ENCODE peak calls at places on chromosomes 3 and 15, in ten cellular contexts. One of them, this sample, is unnamed.

GRCh38 chr15:32970847-32971246 is 223.7 kb downstream of the FMN1 start:
- DNase-seq in K562: no peak
- DNase-seq in spleen: no peak
- DNase-seq in Panc1: no peak
- DNase-seq in HCT116: no peak
- DNase-seq in breast epithelium: no peak
- DNase-seq in SK-N-SH: no peak
- DNase-seq in HepG2: no peak
- DNase-seq in suprapubic skin: no peak
- DNase-seq in stomach: no peak
- DNase-seq in this sample: peak; percentile 94

GRCh38 chr3:128800241-128801187 is 74.5 kb downstream of the RAB7A start:
- DNase-seq in breast epithelium: no peak
- DNase-seq in HCT116: no peak
- DNase-seq in K562: no peak
- DNase-seq in Panc1: no peak
- DNase-seq in suprapubic skin: no peak
- DNase-seq in spleen: no peak
- DNase-seq in stomach: no peak
- DNase-seq in HepG2: no peak
- DNase-seq in SK-N-SH: no peak
- DNase-seq in this sample: no peak

GRCh38 chr3:62493116-62493801 is 119.9 kb upstream of the FEZF2 start:
- DNase-seq in HepG2: no peak
- DNase-seq in stomach: no peak
- DNase-seq in breast epithelium: no peak
- DNase-seq in spleen: no peak
- DNase-seq in K562: peak; percentile 3
- DNase-seq in HCT116: no peak
- DNase-seq in Panc1: no peak
- DNase-seq in suprapubic skin: no peak
- DNase-seq in SK-N-SH: peak; percentile 11
- DNase-seq in this sample: no peak

GRCh38 chr15:55224892-55225291 is 28.2 kb upstream of the RSL24D1 start:
- DNase-seq in HepG2: no peak
- DNase-seq in SK-N-SH: no peak
- DNase-seq in suprapubic skin: no peak
- DNase-seq in spleen: no peak
- DNase-seq in breast epithelium: no peak
- DNase-seq in HCT116: no peak
- DNase-seq in K562: no peak
- DNase-seq in stomach: no peak
- DNase-seq in Panc1: no peak
- DNase-seq in this sample: no peak

GRCh38 chr15:53976844-53977392 is 1.3 kb upstream of the UNC13C start:
- DNase-seq in HepG2: peak; percentile 5
- DNase-seq in SK-N-SH: peak; percentile 22
- DNase-seq in Panc1: no peak
- DNase-seq in stomach: no peak
- DNase-seq in HCT116: no peak
- DNase-seq in spleen: no peak
- DNase-seq in suprapubic skin: no peak
- DNase-seq in K562: no peak
- DNase-seq in breast epithelium: no peak
- DNase-seq in this sample: no peak

GRCh38 chr3:112086018-112086854 is at the start of gene C3orf52:
- DNase-seq in stomach: peak; percentile 94
- DNase-seq in suprapubic skin: peak; percentile 81
- DNase-seq in breast epithelium: peak; percentile 69
- DNase-seq in spleen: peak; percentile 89
- DNase-seq in HepG2: peak; percentile 56
- DNase-seq in K562: peak; percentile 88
- DNase-seq in Panc1: peak; percentile 50
- DNase-seq in HCT116: peak; percentile 67
- DNase-seq in SK-N-SH: peak; percentile 94
- DNase-seq in this sample: peak; percentile 86

GRCh38 chr15:100703032-100703578 is 100.7 kb downstream of the ASB7 start:
- DNase-seq in HepG2: no peak
- DNase-seq in SK-N-SH: no peak
- DNase-seq in Panc1: no peak
- DNase-seq in breast epithelium: peak; percentile 7
- DNase-seq in K562: peak; percentile 41
- DNase-seq in stomach: no peak
- DNase-seq in HCT116: no peak
- DNase-seq in spleen: no peak
- DNase-seq in suprapubic skin: peak; percentile 8
- DNase-seq in this sample: no peak

GRCh38 chr3:86230765-86231164 is 760.2 kb downstream of the VGLL3 start:
- DNase-seq in breast epithelium: no peak
- DNase-seq in spleen: no peak
- DNase-seq in HepG2: no peak
- DNase-seq in K562: no peak
- DNase-seq in SK-N-SH: no peak
- DNase-seq in Panc1: no peak
- DNase-seq in stomach: no peak
- DNase-seq in HCT116: no peak
- DNase-seq in suprapubic skin: no peak
- DNase-seq in this sample: no peak

GRCh38 chr3:45711936-45712335 is 22.7 kb downstream of the SACM1L start:
- DNase-seq in Panc1: no peak
- DNase-seq in HepG2: no peak
- DNase-seq in stomach: no peak
- DNase-seq in breast epithelium: no peak
- DNase-seq in spleen: no peak
- DNase-seq in K562: no peak
- DNase-seq in suprapubic skin: no peak
- DNase-seq in SK-N-SH: no peak
- DNase-seq in HCT116: no peak
- DNase-seq in this sample: no peak

GRCh38 chr15:76903251-76903681 is 1.9 kb downstream of the SCAPER start:
- DNase-seq in Panc1: peak; percentile 33
- DNase-seq in suprapubic skin: no peak
- DNase-seq in stomach: no peak
- DNase-seq in breast epithelium: no peak
- DNase-seq in HCT116: peak; percentile 12
- DNase-seq in SK-N-SH: peak; percentile 50
- DNase-seq in HepG2: peak; percentile 27
- DNase-seq in K562: no peak
- DNase-seq in spleen: no peak
- DNase-seq in this sample: no peak

GRCh38 chr15:76904461-76905012 is 603 bp downstream of the SCAPER start:
- DNase-seq in HepG2: peak; percentile 28
- DNase-seq in breast epithelium: peak; percentile 19
- DNase-seq in suprapubic skin: peak; percentile 67
- DNase-seq in stomach: peak; percentile 28
- DNase-seq in Panc1: no peak
- DNase-seq in SK-N-SH: peak; percentile 53
- DNase-seq in HCT116: no peak
- DNase-seq in K562: peak; percentile 23
- DNase-seq in spleen: no peak
- DNase-seq in this sample: peak; percentile 66

GRCh38 chr15:76905855-76906254 is 715 bp upstream of the SCAPER start:
- DNase-seq in spleen: no peak
- DNase-seq in Panc1: no peak
- DNase-seq in HCT116: no peak
- DNase-seq in HepG2: no peak
- DNase-seq in K562: no peak
- DNase-seq in stomach: no peak
- DNase-seq in breast epithelium: no peak
- DNase-seq in SK-N-SH: peak; percentile 37
- DNase-seq in suprapubic skin: no peak
- DNase-seq in this sample: no peak

GRCh38 chr15:76901965-76902364 is 3.2 kb downstream of the SCAPER start:
- DNase-seq in K562: no peak
- DNase-seq in stomach: no peak
- DNase-seq in breast epithelium: no peak
- DNase-seq in spleen: no peak
- DNase-seq in HepG2: no peak
- DNase-seq in Panc1: no peak
- DNase-seq in suprapubic skin: no peak
- DNase-seq in SK-N-SH: no peak
- DNase-seq in HCT116: no peak
- DNase-seq in this sample: no peak

GRCh38 chr15:76905013-76905839 is at the start of gene SCAPER:
- DNase-seq in suprapubic skin: peak; percentile 94
- DNase-seq in SK-N-SH: peak; percentile 97
- DNase-seq in K562: peak; percentile 93
- DNase-seq in stomach: peak; percentile 93
- DNase-seq in spleen: peak; percentile 99
- DNase-seq in Panc1: peak; percentile 59
- DNase-seq in HCT116: peak; percentile 74
- DNase-seq in HepG2: peak; percentile 76
- DNase-seq in breast epithelium: peak; percentile 89
- DNase-seq in this sample: peak; percentile 96
- TF ChIP-seq POLR2AphosphoS5 in suprapubic skin: no peak
- TF ChIP-seq POLR2AphosphoS5 in SK-N-SH: peak; percentile 40
- TF ChIP-seq POLR2AphosphoS5 in K562: peak; percentile 52
- TF ChIP-seq POLR2AphosphoS5 in stomach: peak; percentile 90
- TF ChIP-seq POLR2AphosphoS5 in spleen: peak; percentile 96
- TF ChIP-seq POLR2AphosphoS5 in Panc1: peak; percentile 66
- TF ChIP-seq POLR2AphosphoS5 in HCT116: no peak
- TF ChIP-seq POLR2AphosphoS5 in HepG2: peak; percentile 49
- TF ChIP-seq POLR2AphosphoS5 in breast epithelium: peak; percentile 85
- TF ChIP-seq POLR2AphosphoS5 in this sample: peak; percentile 85

DNA sequence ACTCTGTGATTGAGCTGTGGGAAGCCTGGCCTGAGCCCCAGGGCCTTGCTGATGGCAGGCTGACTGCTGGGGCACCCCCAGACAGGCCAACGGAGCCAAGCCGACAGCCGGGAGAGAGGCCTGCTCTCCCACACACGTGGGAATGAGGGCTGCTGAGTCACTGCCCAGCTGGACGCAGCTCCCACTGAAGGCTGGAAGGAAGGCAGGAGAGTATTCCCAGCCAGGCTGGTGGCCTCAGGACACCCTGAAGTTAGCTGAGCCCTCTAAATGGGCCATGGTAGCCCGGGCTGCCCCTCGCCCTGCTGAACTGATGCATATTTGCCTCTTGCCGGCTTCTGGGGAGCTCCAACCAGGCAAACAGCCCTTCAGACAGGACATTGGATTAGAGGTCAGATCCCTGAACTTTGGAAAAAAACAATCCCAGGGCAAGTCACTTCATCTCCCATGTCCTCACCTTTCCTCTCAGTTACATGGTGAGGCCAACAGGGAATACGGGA is 98.1 kb upstream of the TLE3 start:
- DNase-seq in stomach: peak; percentile 37
- DNase-seq in breast epithelium: peak; percentile 77
- DNase-seq in HepG2: peak; percentile 67
- DNase-seq in suprapubic skin: no peak
- DNase-seq in K562: peak; percentile 30
- DNase-seq in SK-N-SH: peak; percentile 58
- DNase-seq in spleen: no peak
- DNase-seq in HCT116: no peak
- DNase-seq in Panc1: no peak
- DNase-seq in this sample: peak; percentile 93
- TF ChIP-seq POLR2AphosphoS5 in stomach: peak; percentile 66
- TF ChIP-seq POLR2AphosphoS5 in breast epithelium: peak; percentile 19
- TF ChIP-seq POLR2AphosphoS5 in HepG2: no peak
- TF ChIP-seq POLR2AphosphoS5 in suprapubic skin: no peak
- TF ChIP-seq POLR2AphosphoS5 in K562: no peak
- TF ChIP-seq POLR2AphosphoS5 in SK-N-SH: peak; percentile 33
- TF ChIP-seq POLR2AphosphoS5 in spleen: peak; percentile 71
- TF ChIP-seq POLR2AphosphoS5 in HCT116: no peak
- TF ChIP-seq POLR2AphosphoS5 in Panc1: peak; percentile 46
- TF ChIP-seq POLR2AphosphoS5 in this sample: peak; percentile 64

GRCh38 chr3:147368561-147369151 is 37.7 kb downstream of the ZIC4 start:
- DNase-seq in suprapubic skin: no peak
- DNase-seq in Panc1: no peak
- DNase-seq in breast epithelium: no peak
- DNase-seq in spleen: no peak
- DNase-seq in HCT116: no peak
- DNase-seq in SK-N-SH: no peak
- DNase-seq in HepG2: peak; percentile 84
- DNase-seq in stomach: no peak
- DNase-seq in K562: no peak
- DNase-seq in this sample: no peak

GRCh38 chr3:147369231-147369630 is 37.1 kb downstream of the ZIC4 start:
- DNase-seq in SK-N-SH: no peak
- DNase-seq in stomach: no peak
- DNase-seq in HepG2: no peak
- DNase-seq in K562: no peak
- DNase-seq in suprapubic skin: no peak
- DNase-seq in spleen: no peak
- DNase-seq in breast epithelium: no peak
- DNase-seq in HCT116: no peak
- DNase-seq in Panc1: no peak
- DNase-seq in this sample: no peak

GRCh38 chr3:147367676-147368075 is 38.7 kb downstream of the ZIC4 start:
- DNase-seq in SK-N-SH: no peak
- DNase-seq in spleen: no peak
- DNase-seq in Panc1: no peak
- DNase-seq in stomach: no peak
- DNase-seq in breast epithelium: no peak
- DNase-seq in HCT116: no peak
- DNase-seq in suprapubic skin: no peak
- DNase-seq in K562: no peak
- DNase-seq in HepG2: no peak
- DNase-seq in this sample: no peak

GRCh38 chr3:147369671-147370123 is 36.6 kb downstream of the ZIC4 start:
- DNase-seq in stomach: no peak
- DNase-seq in spleen: no peak
- DNase-seq in HepG2: no peak
- DNase-seq in K562: no peak
- DNase-seq in Panc1: no peak
- DNase-seq in breast epithelium: no peak
- DNase-seq in SK-N-SH: no peak
- DNase-seq in suprapubic skin: no peak
- DNase-seq in HCT116: no peak
- DNase-seq in this sample: no peak

GRCh38 chr3:147368151-147368550 is 38.2 kb downstream of the ZIC4 start:
- DNase-seq in suprapubic skin: no peak
- DNase-seq in HepG2: no peak
- DNase-seq in stomach: no peak
- DNase-seq in Panc1: no peak
- DNase-seq in breast epithelium: no peak
- DNase-seq in spleen: no peak
- DNase-seq in HCT116: no peak
- DNase-seq in SK-N-SH: no peak
- DNase-seq in K562: no peak
- DNase-seq in this sample: no peak
- TF ChIP-seq POLR2AphosphoS5 in suprapubic skin: no peak
- TF ChIP-seq POLR2AphosphoS5 in HepG2: no peak
- TF ChIP-seq POLR2AphosphoS5 in stomach: no peak
- TF ChIP-seq POLR2AphosphoS5 in Panc1: no peak
- TF ChIP-seq POLR2AphosphoS5 in breast epithelium: no peak
- TF ChIP-seq POLR2AphosphoS5 in spleen: no peak
- TF ChIP-seq POLR2AphosphoS5 in HCT116: no peak
- TF ChIP-seq POLR2AphosphoS5 in SK-N-SH: no peak
- TF ChIP-seq POLR2AphosphoS5 in K562: no peak
- TF ChIP-seq POLR2AphosphoS5 in this sample: no peak

DNA sequence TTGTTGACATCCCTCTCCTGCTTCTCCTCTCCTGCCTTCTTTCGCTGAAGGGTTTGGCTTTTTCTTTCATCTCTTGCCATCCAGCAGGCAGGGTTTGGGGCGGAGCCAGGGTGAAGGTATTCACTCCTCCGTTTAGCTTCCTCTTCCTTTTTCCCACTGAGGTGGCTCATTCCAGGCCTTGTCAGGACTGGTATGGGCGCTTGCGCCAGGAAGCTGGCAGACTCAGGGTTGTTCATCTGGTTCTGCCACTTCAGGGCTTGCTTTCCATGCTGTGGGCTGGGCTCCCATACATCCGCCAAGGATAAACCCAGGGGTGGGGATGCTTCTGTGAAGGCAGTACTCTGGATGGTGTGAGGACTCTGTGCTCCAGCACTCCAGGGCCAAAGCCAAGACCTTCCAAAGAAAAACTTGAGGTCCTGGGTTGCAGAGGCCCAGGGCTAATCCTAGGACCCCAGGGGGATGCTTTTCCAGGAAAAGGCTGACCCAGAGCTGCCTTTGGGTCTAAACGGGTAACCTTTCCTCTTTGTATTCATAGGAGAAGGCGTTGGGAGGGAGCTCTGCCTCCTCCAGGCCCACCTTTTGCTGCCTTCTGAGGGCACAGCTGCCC is 7.7 kb upstream of the AMOTL2 start:
- DNase-seq in Panc1: no peak
- DNase-seq in stomach: peak; percentile 97
- DNase-seq in HCT116: no peak
- DNase-seq in SK-N-SH: no peak
- DNase-seq in suprapubic skin: peak; percentile 84
- DNase-seq in K562: no peak
- DNase-seq in breast epithelium: peak; percentile 97
- DNase-seq in HepG2: no peak
- DNase-seq in spleen: peak; percentile 63
- DNase-seq in this sample: peak; percentile 46
- TF ChIP-seq POLR2AphosphoS5 in Panc1: no peak
- TF ChIP-seq POLR2AphosphoS5 in stomach: peak; percentile 93
- TF ChIP-seq POLR2AphosphoS5 in HCT116: peak; percentile 30
- TF ChIP-seq POLR2AphosphoS5 in SK-N-SH: no peak
- TF ChIP-seq POLR2AphosphoS5 in suprapubic skin: peak; percentile 78
- TF ChIP-seq POLR2AphosphoS5 in K562: no peak
- TF ChIP-seq POLR2AphosphoS5 in breast epithelium: peak; percentile 38
- TF ChIP-seq POLR2AphosphoS5 in HepG2: no peak
- TF ChIP-seq POLR2AphosphoS5 in spleen: no peak
- TF ChIP-seq POLR2AphosphoS5 in this sample: no peak

This sample was measured in sigmoid colon.